ENCODE peak calls at places on chromosomes 13 and 19, in eight cellular contexts. W is HCT116, J is A549, Q is body of pancreas, D is IMR-90, Z is tibial nerve, N is adrenal gland, V is heart left ventricle. O is an unnamed sample.

GRCh38 chr13:49220856-49221614 is 897 bp downstream of the MLNR start:
- DNase-seq in Z (no peak), V (no peak), Q (no peak), W (no peak), N (no peak), D (peak; percentile 12), J (no peak), O (no peak)

GRCh38 chr13:22080832-22081231 is 410.0 kb downstream of the FGF9 start:
- DNase-seq in Z (no peak), D (no peak), J (no peak), W (no peak), N (no peak), V (no peak), Q (no peak), O (no peak)

GRCh38 chr13:110417537-110417908 is 110.4 kb downstream of the COL4A2 start:
- DNase-seq in V (no peak), J (no peak), Q (no peak), W (no peak), N (peak; percentile 41), Z (no peak), D (no peak), O (no peak)

GRCh38 chr19:18596752-18597157 is 8.2 kb downstream of the REX1BD start:
- DNase-seq in D (no peak), W (peak; percentile 10), V (no peak), N (peak; percentile 91), Q (peak; percentile 72), J (peak; percentile 45), Z (no peak), O (peak; percentile 55)

GRCh38 chr19:12833747-12834417 is 497 bp downstream of the RTBDN start:
- DNase-seq in D (no peak), W (no peak), Z (no peak), V (no peak), Q (peak; percentile 31), J (no peak), N (no peak), O (no peak)

GRCh38 chr13:98751397-98752110 is 918 bp downstream of the SLC15A1 start:
- DNase-seq in V (no peak), N (no peak), D (peak; percentile 5), Z (no peak), W (no peak), Q (peak; percentile 29), J (peak; percentile 9), O (no peak)

GRCh38 chr19:29965529-29965928 is 23.5 kb downstream of the URI1 start:
- DNase-seq in W (no peak), Q (no peak), D (peak; percentile 88), Z (no peak), J (no peak), V (no peak), N (no peak), O (no peak)

GRCh38 chr19:55269299-55269698 is 10.5 kb upstream of the PPP6R1 start:
- DNase-seq in J (no peak), D (no peak), W (no peak), V (no peak), N (no peak), Q (no peak), Z (no peak), O (no peak)

GRCh38 chr19:45515081-45515624 is 7.9 kb downstream of the VASP start:
- DNase-seq in V (peak; percentile 68), Z (no peak), W (no peak), N (no peak), Q (no peak), J (no peak), D (no peak), O (no peak)

GRCh38 chr13:30409911-30410704 is 12.2 kb upstream of the UBE2L5 start:
- DNase-seq in Q (no peak), D (peak; percentile 85), V (peak; percentile 24), Z (no peak), W (no peak), N (no peak), J (peak; percentile 16), O (peak; percentile 68)

GRCh38 chr19:35703343-35703742 is 1.0 kb upstream of the ZBTB32 start:
- DNase-seq in J (peak; percentile 50), Z (no peak), V (no peak), W (no peak), N (no peak), Q (peak; percentile 75), D (no peak), O (no peak)

GRCh38 chr19:49833594-49833993 is 15.5 kb downstream of the MED25 start:
- DNase-seq in V (no peak), Q (no peak), N (no peak), Z (no peak), J (no peak), W (no peak), D (no peak), O (no peak)

GRCh38 chr13:31878495-31878894 is 139.2 kb downstream of the RXFP2 start:
- DNase-seq in D (no peak), N (no peak), Q (no peak), Z (no peak), W (no peak), V (no peak), J (no peak), O (no peak)

GRCh38 chr19:28560786-28561185 is 652.2 kb downstream of the UQCRFS1 start:
- DNase-seq in V (no peak), J (no peak), Z (no peak), W (no peak), D (no peak), Q (no peak), N (no peak), O (no peak)

GRCh38 chr19:16025108-16026101 is 50.9 kb upstream of the TPM4 start:
- DNase-seq in V (no peak), W (peak; percentile 56), Q (peak; percentile 23), J (peak; percentile 64), Z (no peak), N (peak; percentile 67), D (peak; percentile 70), O (peak; percentile 64)

GRCh38 chr19:38690832-38691231 is 43.4 kb downstream of the ACTN4 start:
- DNase-seq in N (no peak), D (no peak), W (no peak), V (no peak), J (no peak), Q (no peak), Z (no peak), O (no peak)

GRCh38 chr19:38692458-38693379 is 45.3 kb downstream of the ACTN4 start:
- DNase-seq in N (no peak), Z (no peak), W (no peak), V (peak; percentile 45), Q (no peak), D (no peak), J (no peak), O (no peak)

GRCh38 chr19:38693380-38694223 is 46.2 kb downstream of the ACTN4 start:
- DNase-seq in D (peak; percentile 63), V (peak; percentile 61), Z (no peak), Q (peak; percentile 53), N (no peak), J (peak; percentile 92), W (peak; percentile 91), O (no peak)

GRCh38 chr19:38690146-38690545 is 42.7 kb downstream of the ACTN4 start:
- DNase-seq in Q (no peak), W (no peak), V (no peak), J (no peak), N (no peak), D (no peak), Z (no peak), O (no peak)

GRCh38 chr19:38691938-38692457 is 44.5 kb downstream of the ACTN4 start:
- DNase-seq in N (peak; percentile 91), Z (no peak), D (peak; percentile 92), J (peak; percentile 75), Q (no peak), V (peak; percentile 64), W (peak; percentile 78), O (no peak)
- TF ChIP-seq POLR2A in N (no peak), Z (no peak), D (no peak), J (no peak), Q (peak; percentile 27), V (no peak), W (no peak), O (no peak)

DNA sequence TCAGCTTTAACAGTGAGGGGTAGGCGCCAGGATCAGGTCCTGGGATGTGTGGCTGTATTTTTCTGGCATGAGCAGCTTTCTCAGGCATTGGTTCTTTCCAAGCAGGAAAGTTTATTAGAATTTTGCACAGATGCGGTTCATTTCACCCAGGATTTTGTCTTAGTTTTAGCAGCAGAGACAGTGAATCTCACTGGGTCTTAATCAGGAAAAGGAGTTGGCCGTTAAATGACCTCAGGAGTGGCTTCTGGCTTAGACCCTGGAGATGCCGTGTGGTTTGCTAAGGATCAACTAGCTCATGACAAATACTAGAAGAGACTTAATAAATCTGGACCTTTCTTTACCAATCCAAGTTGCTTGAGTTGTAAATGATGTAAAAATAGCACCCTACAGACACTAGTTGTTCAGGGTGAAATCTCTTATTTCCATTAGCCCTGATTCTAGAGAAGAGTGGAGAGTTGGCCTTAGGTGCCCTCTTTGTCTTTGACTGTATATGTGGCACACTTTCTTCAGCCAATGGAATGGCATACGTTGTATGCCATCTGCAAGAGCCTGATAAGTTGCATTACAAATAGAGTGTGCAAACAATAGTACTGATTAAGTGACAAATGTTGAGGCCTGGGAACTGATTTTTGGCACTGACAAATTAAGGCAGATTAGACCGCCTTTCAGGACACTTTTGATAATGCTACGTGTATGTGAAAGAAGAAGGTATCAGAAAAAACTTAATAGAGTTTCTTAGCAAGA is 34.0 kb downstream of the LRCH1 start:
- DNase-seq in Z (no peak), Q (no peak), V (no peak), W (no peak), N (no peak), J (no peak), D (no peak), O (no peak)
- H3K4me1 ChIP-seq in Z (peaks cover 52% of the 10 kb centered on the region), Q (peaks cover 29% of the 10 kb centered on the region), V (peaks cover 29% of the 10 kb centered on the region), W (no peaks in the 10 kb centered on the region), N (no peaks in the 10 kb centered on the region), J (peaks cover 40% of the 10 kb centered on the region), D (peaks cover 4% of the 10 kb centered on the region), O (peaks cover 7% of the 10 kb centered on the region)

GRCh38 chr13:91347212-91347995 is at the start of gene MIR17HG:
- DNase-seq in V (peak; percentile 87), N (peak; percentile 90), D (peak; percentile 72), J (peak; percentile 89), Q (peak; percentile 91), W (peak; percentile 70), Z (peak; percentile 82), O (peak; percentile 95)
- TF ChIP-seq POLR2A in V (peak; percentile 78), N (peak; percentile 54), D (peak; percentile 76), J (peak; percentile 62), Q (peak; percentile 83), W (peak; percentile 68), Z (peak; percentile 68), O (peak; percentile 23)

DNA sequence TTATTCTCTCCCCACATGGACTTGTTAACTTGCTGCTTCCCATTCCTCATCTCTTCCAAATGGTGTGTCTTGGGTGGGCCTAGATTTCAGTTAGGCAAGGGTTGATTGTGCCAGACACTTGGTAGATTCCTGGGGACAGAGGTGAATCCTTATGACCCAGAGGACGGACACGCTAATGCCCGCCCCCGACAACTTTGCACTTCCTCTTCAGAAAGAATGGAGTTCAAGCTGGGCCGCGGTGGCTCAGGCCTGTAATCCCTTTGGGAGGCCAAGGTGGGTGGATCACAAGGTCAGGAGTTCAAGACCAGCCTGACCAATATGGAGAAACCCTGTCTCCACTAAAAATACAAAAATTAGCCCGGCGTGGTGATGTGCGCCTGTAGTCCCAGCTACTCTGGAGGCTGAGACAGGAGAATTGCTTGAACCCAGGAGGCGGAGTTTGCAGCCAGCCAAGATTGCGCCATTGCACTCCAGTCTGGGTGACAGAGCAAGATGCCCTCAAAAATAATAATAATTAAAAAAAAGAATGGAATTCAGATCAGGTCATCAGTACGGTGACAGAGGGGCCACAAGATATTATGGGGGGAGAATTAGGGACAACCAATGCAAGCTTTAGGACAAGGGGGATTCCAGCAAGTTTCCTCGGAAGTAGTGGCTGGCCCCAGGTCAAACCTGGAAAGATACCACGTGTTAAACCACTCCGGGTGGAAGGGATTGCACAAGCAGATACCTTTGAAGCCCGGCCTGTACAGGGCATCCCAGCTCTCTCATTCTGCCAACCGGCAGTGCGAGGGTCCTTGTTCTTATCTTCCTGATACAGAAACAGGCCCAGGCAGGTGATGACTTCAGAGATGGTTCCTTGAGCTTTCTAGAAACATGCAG is 2.7 kb downstream of the MYO9B start:
- DNase-seq in D (no peak), W (no peak), Q (no peak), N (no peak), V (no peak), Z (no peak), J (no peak), O (no peak)
- H3K4me1 ChIP-seq in D (peaks cover 24% of the 10 kb centered on the region), W (peaks cover 18% of the 10 kb centered on the region), Q (peaks cover 42% of the 10 kb centered on the region), N (peaks cover 29% of the 10 kb centered on the region), V (peaks cover 14% of the 10 kb centered on the region), Z (peaks cover 85% of the 10 kb centered on the region), J (peaks cover 40% of the 10 kb centered on the region), O (peaks cover 49% of the 10 kb centered on the region)